ENCODE peak calls at places on chromosomes 1 and 21, in six cellular contexts. Q is mesenchymal stem cell, V is IMR-90, I is neuronal stem cell, L is mesendoderm, M is H1. H is an unnamed sample.

GRCh38 chr21:26587621-26588260 is 14.7 kb upstream of the CYYR1 start:
- DNase-seq in Q (peak), V (peak), I (no peak), L (no peak), M (no peak), H (no peak)

GRCh38 chr1:151887028-151887427 is 22.3 kb downstream of the THEM4 start:
- DNase-seq in Q (peak), V (peak), I (no peak), L (no peak), M (no peak), H (no peak)

GRCh38 chr1:235953801-235954200 is 87.1 kb upstream of the LYST start:
- DNase-seq in Q (peak), V (peak), I (no peak), L (no peak), M (no peak), H (no peak)

GRCh38 chr1:206495011-206495461 is 12.3 kb upstream of the RASSF5 start:
- DNase-seq in Q (no peak), V (no peak), I (no peak), L (no peak), M (no peak), H (no peak)

GRCh38 chr1:25568834-25569598 is 25.6 kb downstream of the LDLRAP1 start:
- DNase-seq in Q (peak), V (peak), I (no peak), L (peak), M (no peak), H (no peak)

GRCh38 chr1:36503733-36504132 is 21.0 kb upstream of the CSF3R start:
- DNase-seq in Q (no peak), V (no peak), I (no peak), L (no peak), M (no peak), H (no peak)

GRCh38 chr1:109802136-109802900 is 38.6 kb upstream of the EPS8L3 start:
- DNase-seq in Q (no peak), V (no peak), I (no peak), L (no peak), M (no peak), H (peak)

GRCh38 chr1:177511036-177511435 is 340.3 kb downstream of the BRINP2 start:
- DNase-seq in Q (no peak), V (no peak), I (no peak), L (no peak), M (no peak), H (no peak)

GRCh38 chr1:239647045-239647444 is 260.7 kb downstream of the CHRM3 start:
- DNase-seq in Q (no peak), V (no peak), I (no peak), L (no peak), M (no peak), H (no peak)

GRCh38 chr1:74083128-74083527 is 114.8 kb downstream of the LRRIQ3 start:
- DNase-seq in Q (no peak), V (no peak), I (no peak), L (no peak), M (no peak), H (no peak)

GRCh38 chr1:93811646-93812045 is 67.4 kb downstream of the DNTTIP2 start:
- DNase-seq in Q (no peak), V (peak), I (no peak), L (no peak), M (no peak), H (no peak)

DNA sequence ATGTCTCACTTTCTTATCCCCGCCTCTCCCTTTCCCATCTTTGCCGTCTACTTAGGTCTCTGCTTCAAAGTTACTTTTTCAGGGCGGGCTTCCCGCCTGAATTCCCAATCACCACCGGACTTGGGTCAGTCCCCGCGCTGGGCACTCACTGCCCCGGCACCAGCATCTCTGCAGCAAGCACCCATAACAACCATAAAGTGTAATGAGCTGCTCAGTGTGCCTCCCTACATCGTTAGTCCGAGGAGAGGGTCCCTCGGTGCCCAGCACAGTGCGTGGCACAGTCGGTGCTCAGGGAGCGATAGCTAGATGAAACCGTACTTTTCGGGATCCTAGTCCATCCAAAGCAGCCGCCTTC is 633 bp upstream of the CTPS1 start:
- DNase-seq in Q (peak), V (no peak), I (peak), L (no peak), M (no peak), H (no peak)
- H2BK5ac ChIP-seq in Q (no peak), V (peak), I (peak), L (no peak), M (peak), H (no peak)

GRCh38 chr1:164830628-164831027 is 271.6 kb downstream of the PBX1 start:
- DNase-seq in Q (no peak), V (no peak), I (no peak), L (no peak), M (no peak), H (no peak)
- H2BK15ac ChIP-seq in Q (no peak), V (no peak), I (no peak), L (no peak), M (no peak), H (no peak)

GRCh38 chr1:57209495-57209894 is 214.4 kb downstream of the DAB1 start:
- DNase-seq in Q (no peak), V (no peak), I (no peak), L (no peak), M (no peak), H (no peak)
- H2BK5ac ChIP-seq in Q (no peak), V (no peak), I (no peak), L (no peak), M (no peak), H (no peak)

GRCh38 chr21:25428537-25428936 is 178.7 kb downstream of the MRPL39 start:
- DNase-seq in Q (no peak), V (peak), I (no peak), L (no peak), M (no peak), H (no peak)
- H2BK15ac ChIP-seq in Q (no peak), V (no peak), I (no peak), L (no peak), M (no peak), H (no peak)

DNA sequence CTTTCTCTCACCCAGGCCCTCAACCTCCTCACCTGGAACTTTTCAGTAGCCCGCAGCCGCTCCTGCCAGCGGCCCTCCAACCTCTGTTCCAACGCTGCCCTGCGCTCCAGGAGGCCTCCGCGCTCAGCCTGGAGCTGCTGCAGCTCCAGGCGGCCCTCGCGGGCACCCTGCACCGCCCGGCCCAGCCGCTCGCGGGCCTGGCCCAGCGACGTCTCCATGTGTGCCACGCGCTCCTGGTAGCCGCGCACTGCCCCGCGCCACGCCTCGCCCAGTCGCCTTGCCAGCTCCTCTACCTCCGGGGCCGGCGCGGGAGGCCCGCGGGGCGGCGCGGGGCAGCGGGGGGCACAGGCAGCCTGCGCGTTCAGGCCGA is 772 bp downstream of the NES start:
- DNase-seq in Q (no peak), V (no peak), I (no peak), L (no peak), M (no peak), H (no peak)
- H2BK5ac ChIP-seq in Q (no peak), V (peak), I (peak), L (no peak), M (peak), H (no peak)

DNA sequence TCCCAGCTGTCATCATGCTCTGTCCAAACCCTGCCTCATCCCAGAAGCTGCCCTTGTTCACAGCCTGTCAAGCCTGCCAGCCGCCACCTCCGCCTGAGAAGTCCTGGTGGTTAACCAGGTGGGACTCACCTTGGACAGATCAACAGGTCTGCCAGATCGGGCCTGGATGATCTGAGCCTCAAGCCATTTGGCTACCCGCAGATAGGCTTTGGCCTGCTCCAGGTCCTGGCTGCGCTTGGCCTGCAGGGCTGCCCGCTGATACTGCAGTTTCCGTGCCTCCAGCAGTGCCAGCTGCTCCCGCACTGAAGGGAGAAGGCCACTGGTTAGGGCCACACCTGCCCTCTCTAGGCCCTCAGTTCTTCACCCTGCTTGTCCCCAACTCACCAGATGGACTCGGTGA is 8.6 kb downstream of the CC2D1B start:
- DNase-seq in Q (no peak), V (no peak), I (no peak), L (no peak), M (no peak), H (no peak)
- H2BK15ac ChIP-seq in Q (no peak), V (no peak), I (no peak), L (no peak), M (no peak), H (no peak)

GRCh38 chr1:62228139-62228882 is 33.7 kb downstream of the L1TD1 start:
- DNase-seq in Q (no peak), V (no peak), I (no peak), L (no peak), M (no peak), H (no peak)
- H2BK5ac ChIP-seq in Q (no peak), V (no peak), I (no peak), L (no peak), M (no peak), H (no peak)